ENCODE peak calls at places on chromosomes 5 and 9, in five cellular contexts. One of them, this sample, is unnamed.

GRCh38 chr9:83027153-83027867 is 35.6 kb downstream of the RASEF start:
- DNase-seq in astrocyte of the spinal cord: peak; percentile 86
- DNase-seq in left ventricle myocardium superior: no peak
- DNase-seq in right lobe of liver: no peak
- DNase-seq in PC-3: peak; percentile 85
- DNase-seq in this sample: no peak

GRCh38 chr5:5014836-5015235 is 125.3 kb upstream of the ADAMTS16 start:
- DNase-seq in left ventricle myocardium superior: no peak
- DNase-seq in right lobe of liver: no peak
- DNase-seq in PC-3: peak; percentile 89
- DNase-seq in astrocyte of the spinal cord: peak; percentile 85
- DNase-seq in this sample: no peak

GRCh38 chr5:134541736-134542376 is 16.4 kb downstream of the JADE2 start:
- DNase-seq in astrocyte of the spinal cord: peak; percentile 46
- DNase-seq in left ventricle myocardium superior: peak; percentile 77
- DNase-seq in right lobe of liver: peak; percentile 64
- DNase-seq in PC-3: peak; percentile 17
- DNase-seq in this sample: no peak

GRCh38 chr5:66494437-66494836 is 101.8 kb upstream of the MAST4 start:
- DNase-seq in right lobe of liver: no peak
- DNase-seq in PC-3: no peak
- DNase-seq in astrocyte of the spinal cord: no peak
- DNase-seq in left ventricle myocardium superior: no peak
- DNase-seq in this sample: no peak

GRCh38 chr5:180463216-180463900 is 30.8 kb upstream of the CNOT6 start:
- DNase-seq in astrocyte of the spinal cord: no peak
- DNase-seq in left ventricle myocardium superior: no peak
- DNase-seq in PC-3: no peak
- DNase-seq in right lobe of liver: no peak
- DNase-seq in this sample: peak; percentile 57

GRCh38 chr9:87324613-87325194 is 173.0 kb upstream of the DAPK1 start:
- DNase-seq in left ventricle myocardium superior: no peak
- DNase-seq in astrocyte of the spinal cord: peak; percentile 68
- DNase-seq in right lobe of liver: no peak
- DNase-seq in PC-3: peak; percentile 58
- DNase-seq in this sample: no peak

GRCh38 chr9:3436629-3437028 is 89.2 kb downstream of the RFX3 start:
- DNase-seq in PC-3: no peak
- DNase-seq in right lobe of liver: no peak
- DNase-seq in left ventricle myocardium superior: no peak
- DNase-seq in astrocyte of the spinal cord: no peak
- DNase-seq in this sample: no peak

GRCh38 chr9:18185196-18185595 is 288.8 kb upstream of the ADAMTSL1 start:
- DNase-seq in astrocyte of the spinal cord: no peak
- DNase-seq in left ventricle myocardium superior: no peak
- DNase-seq in PC-3: peak; percentile 44
- DNase-seq in right lobe of liver: no peak
- DNase-seq in this sample: no peak

GRCh38 chr9:123655681-123656423 is 274.1 kb downstream of the DENND1A start:
- DNase-seq in left ventricle myocardium superior: no peak
- DNase-seq in right lobe of liver: no peak
- DNase-seq in astrocyte of the spinal cord: no peak
- DNase-seq in PC-3: no peak
- DNase-seq in this sample: no peak

GRCh38 chr5:132466453-132467291 is 23.9 kb downstream of the IRF1 start:
- DNase-seq in PC-3: no peak
- DNase-seq in astrocyte of the spinal cord: peak; percentile 63
- DNase-seq in left ventricle myocardium superior: peak; percentile 71
- DNase-seq in right lobe of liver: peak; percentile 95
- DNase-seq in this sample: no peak

GRCh38 chr9:1604942-1605560 is 410.1 kb upstream of the SMARCA2 start:
- DNase-seq in left ventricle myocardium superior: no peak
- DNase-seq in PC-3: peak; percentile 51
- DNase-seq in astrocyte of the spinal cord: no peak
- DNase-seq in right lobe of liver: no peak
- DNase-seq in this sample: no peak

GRCh38 chr5:113090336-113091106 is 113.9 kb downstream of the DCP2 start:
- DNase-seq in PC-3: no peak
- DNase-seq in left ventricle myocardium superior: no peak
- DNase-seq in astrocyte of the spinal cord: no peak
- DNase-seq in right lobe of liver: no peak
- DNase-seq in this sample: no peak

GRCh38 chr9:121599872-121600585 is 51.4 kb upstream of the DAB2IP start:
- DNase-seq in astrocyte of the spinal cord: no peak
- DNase-seq in right lobe of liver: no peak
- DNase-seq in PC-3: no peak
- DNase-seq in left ventricle myocardium superior: no peak
- DNase-seq in this sample: no peak

GRCh38 chr5:74432240-74432639 is 208.3 kb downstream of the ENC1 start:
- DNase-seq in PC-3: no peak
- DNase-seq in astrocyte of the spinal cord: no peak
- DNase-seq in left ventricle myocardium superior: no peak
- DNase-seq in right lobe of liver: no peak
- DNase-seq in this sample: no peak

GRCh38 chr9:450057-450456 is 235.4 kb downstream of the DOCK8 start:
- DNase-seq in astrocyte of the spinal cord: no peak
- DNase-seq in right lobe of liver: no peak
- DNase-seq in left ventricle myocardium superior: no peak
- DNase-seq in PC-3: peak; percentile 37
- DNase-seq in this sample: no peak

GRCh38 chr5:96629774-96630173 is 32.4 kb upstream of the CAST start:
- DNase-seq in left ventricle myocardium superior: no peak
- DNase-seq in PC-3: peak; percentile 90
- DNase-seq in astrocyte of the spinal cord: peak; percentile 93
- DNase-seq in right lobe of liver: no peak
- DNase-seq in this sample: no peak

GRCh38 chr5:176185133-176185733 is 53.0 kb upstream of the SIMC1 start:
- DNase-seq in astrocyte of the spinal cord: no peak
- DNase-seq in PC-3: no peak
- DNase-seq in left ventricle myocardium superior: no peak
- DNase-seq in right lobe of liver: no peak
- DNase-seq in this sample: peak; percentile 57

GRCh38 chr9:88776717-88777497 is 214.4 kb upstream of the S1PR3 start:
- DNase-seq in right lobe of liver: no peak
- DNase-seq in astrocyte of the spinal cord: peak; percentile 87
- DNase-seq in PC-3: peak; percentile 88
- DNase-seq in left ventricle myocardium superior: no peak
- DNase-seq in this sample: peak; percentile 31

GRCh38 chr5:74135033-74135432 is 505.5 kb downstream of the ENC1 start:
- DNase-seq in left ventricle myocardium superior: no peak
- DNase-seq in right lobe of liver: no peak
- DNase-seq in astrocyte of the spinal cord: no peak
- DNase-seq in PC-3: no peak
- DNase-seq in this sample: no peak

GRCh38 chr9:126661521-126662251 is 48.0 kb downstream of the LMX1B start:
- DNase-seq in left ventricle myocardium superior: no peak
- DNase-seq in PC-3: peak; percentile 79
- DNase-seq in right lobe of liver: no peak
- DNase-seq in astrocyte of the spinal cord: no peak
- DNase-seq in this sample: no peak

GRCh38 chr9:107243757-107244156 is 39.3 kb upstream of the RAD23B start:
- DNase-seq in PC-3: peak; percentile 96
- DNase-seq in right lobe of liver: no peak
- DNase-seq in left ventricle myocardium superior: no peak
- DNase-seq in astrocyte of the spinal cord: peak; percentile 68
- DNase-seq in this sample: peak; percentile 62

GRCh38 chr5:38725419-38725865 is 120.4 kb upstream of the OSMR start:
- DNase-seq in astrocyte of the spinal cord: peak; percentile 25
- DNase-seq in right lobe of liver: no peak
- DNase-seq in left ventricle myocardium superior: no peak
- DNase-seq in PC-3: no peak
- DNase-seq in this sample: no peak

GRCh38 chr9:29319727-29320513 is 1746.6 kb upstream of the C9orf72 start:
- DNase-seq in right lobe of liver: no peak
- DNase-seq in left ventricle myocardium superior: no peak
- DNase-seq in PC-3: no peak
- DNase-seq in astrocyte of the spinal cord: no peak
- DNase-seq in this sample: no peak

GRCh38 chr5:166509085-166509484 is 1782.4 kb upstream of the WWC1 start:
- DNase-seq in left ventricle myocardium superior: no peak
- DNase-seq in astrocyte of the spinal cord: peak; percentile 18
- DNase-seq in PC-3: no peak
- DNase-seq in right lobe of liver: no peak
- DNase-seq in this sample: no peak